ENCODE peak calls at places on chromosomes 5 and 9, in four cellular contexts. W is K562, Q is SK-N-SH, V is HepG2. R is an unnamed sample. For H3K4me1, the result is how much of the 10 kb centered on the place peaks cover.

GRCh38 chr5:142020122-142020659 is 7.4 kb upstream of the GNPDA1 start:
- DNase-seq in Q (no peak), V (no peak), W (no peak), R (no peak)

GRCh38 chr5:9498541-9499497 is 47.1 kb downstream of the SEMA5A start:
- DNase-seq in Q (no peak), V (peak), W (peak), R (no peak)

GRCh38 chr9:78437721-78438610 is 141.0 kb downstream of the PSAT1 start:
- DNase-seq in W (no peak), V (no peak), Q (no peak), R (no peak)

GRCh38 chr5:133234273-133234672 is 182.5 kb downstream of the HSPA4 start:
- DNase-seq in Q (no peak), W (no peak), V (no peak), R (no peak)

GRCh38 chr9:30673132-30673531 is 1711.3 kb upstream of the ACO1 start:
- DNase-seq in V (no peak), W (no peak), Q (no peak), R (no peak)

GRCh38 chr5:168366124-168366523 is 74.7 kb downstream of the WWC1 start:
- DNase-seq in W (no peak), Q (no peak), V (no peak), R (no peak)

GRCh38 chr9:114953016-114953415 is 22.6 kb upstream of the TNFSF8 start:
- DNase-seq in W (no peak), V (no peak), Q (no peak), R (no peak)

GRCh38 chr5:138722518-138722917 is 30.7 kb upstream of the CTNNA1 start:
- DNase-seq in Q (no peak), W (no peak), V (no peak), R (no peak)

GRCh38 chr5:141521244-141521781 is 32.4 kb downstream of the PCDHGC5 start:
- DNase-seq in Q (no peak), V (peak), W (no peak), R (peak)

GRCh38 chr9:7946458-7946857 is 146.9 kb upstream of the DMAC1 start:
- DNase-seq in V (no peak), Q (no peak), W (no peak), R (no peak)

GRCh38 chr9:136645903-136646754 is 16.6 kb upstream of the EGFL7 start:
- DNase-seq in V (peak), Q (peak), W (peak), R (no peak)

GRCh38 chr5:133285583-133286021 is 233.8 kb downstream of the HSPA4 start:
- DNase-seq in W (no peak), V (no peak), Q (no peak), R (no peak)

GRCh38 chr9:86944974-86945867 is 2.1 kb downstream of the GAS1 start:
- DNase-seq in V (no peak), W (no peak), Q (peak), R (no peak)

GRCh38 chr9:113219186-113219936 is 1.7 kb downstream of the FKBP15 start:
- DNase-seq in V (no peak), W (no peak), Q (no peak), R (no peak)

GRCh38 chr5:43602818-43603534 is at the start of gene NNT:
- DNase-seq in W (peak), Q (peak), V (peak), R (no peak)

GRCh38 chr5:16427572-16427971 is 38.0 kb downstream of the ZNF622 start:
- DNase-seq in Q (no peak), V (no peak), W (no peak), R (no peak)

GRCh38 chr9:97802276-97802675 is 50.8 kb upstream of the FOXE1 start:
- DNase-seq in W (no peak), Q (no peak), V (peak), R (peak)

GRCh38 chr9:130982636-130983282 is 26.2 kb upstream of the LAMC3 start:
- DNase-seq in W (no peak), V (no peak), Q (no peak), R (no peak)

GRCh38 chr9:72203205-72203803 is 54.1 kb downstream of the GDA start:
- DNase-seq in Q (peak), W (peak), V (peak), R (peak)

GRCh38 chr5:14574891-14575496 is 6.6 kb upstream of the OTULINL start:
- DNase-seq in Q (no peak), W (no peak), V (no peak), R (no peak)

GRCh38 chr9:134995792-134996120 is 78.0 kb upstream of the FCN1 start:
- DNase-seq in V (no peak), Q (no peak), W (no peak), R (no peak)

GRCh38 chr5:39427225-39427624 is 2.4 kb upstream of the DAB2 start:
- DNase-seq in Q (no peak), W (no peak), V (no peak), R (no peak)

GRCh38 chr9:33082538-33083326 is 6.3 kb upstream of the SMU1 start:
- DNase-seq in Q (no peak), W (no peak), V (no peak), R (no peak)

GRCh38 chr9:613771-614347 is 227.6 kb upstream of the DMRT1 start:
- DNase-seq in Q (peak), V (peak), W (peak), R (peak)

GRCh38 chr5:142097681-142098080 is 10.9 kb upstream of the NDFIP1 start:
- DNase-seq in W (no peak), V (no peak), Q (no peak), R (no peak)

GRCh38 chr5:122153774-122154173 is 24.4 kb downstream of the ZNF474 start:
- DNase-seq in V (no peak), W (no peak), Q (no peak), R (no peak)

GRCh38 chr9:98285446-98285845 is 30.0 kb upstream of the TBC1D2 start:
- DNase-seq in V (no peak), Q (no peak), W (no peak), R (no peak)

GRCh38 chr9:133606722-133607053 is 2.5 kb downstream of the FAM163B start:
- DNase-seq in Q (no peak), V (no peak), W (no peak), R (no peak)

GRCh38 chr5:108562205-108562454 is 180.2 kb upstream of the FBXL17 start:
- DNase-seq in V (no peak), W (no peak), Q (no peak), R (no peak)

GRCh38 chr5:78746990-78747389 is 98.4 kb upstream of the LHFPL2 start:
- DNase-seq in Q (no peak), W (no peak), V (no peak), R (no peak)

GRCh38 chr5:72383280-72384205 is 63.4 kb downstream of the PTCD2 start:
- DNase-seq in V (no peak), W (no peak), Q (no peak), R (no peak)

GRCh38 chr5:150624334-150625163 is 15.9 kb upstream of the SYNPO start:
- DNase-seq in W (peak), V (no peak), Q (peak), R (no peak)

GRCh38 chr9:95381243-95381642 is 63.7 kb upstream of the FANCC start:
- DNase-seq in Q (no peak), W (no peak), V (no peak), R (no peak)

GRCh38 chr5:178209334-178210072 is 5.2 kb downstream of the HNRNPAB start:
- DNase-seq in V (no peak), Q (no peak), W (no peak), R (no peak)

GRCh38 chr5:16467363-16468219 is 2.0 kb upstream of the ZNF622 start:
- DNase-seq in V (no peak), Q (no peak), W (no peak), R (no peak)

GRCh38 chr9:94014066-94014654 is 59.0 kb upstream of the BARX1 start:
- DNase-seq in Q (peak), W (peak), V (peak), R (no peak)

GRCh38 chr9:96523429-96523828 is 73.5 kb downstream of the HABP4 start:
- DNase-seq in W (no peak), Q (no peak), V (no peak), R (no peak)

GRCh38 chr9:6566409-6567139 is 79.0 kb downstream of the GLDC start:
- DNase-seq in Q (no peak), W (no peak), V (no peak), R (peak)
- H3K4me1 ChIP-seq in Q (under half), W (under half), V (under half), R (under half)

DNA sequence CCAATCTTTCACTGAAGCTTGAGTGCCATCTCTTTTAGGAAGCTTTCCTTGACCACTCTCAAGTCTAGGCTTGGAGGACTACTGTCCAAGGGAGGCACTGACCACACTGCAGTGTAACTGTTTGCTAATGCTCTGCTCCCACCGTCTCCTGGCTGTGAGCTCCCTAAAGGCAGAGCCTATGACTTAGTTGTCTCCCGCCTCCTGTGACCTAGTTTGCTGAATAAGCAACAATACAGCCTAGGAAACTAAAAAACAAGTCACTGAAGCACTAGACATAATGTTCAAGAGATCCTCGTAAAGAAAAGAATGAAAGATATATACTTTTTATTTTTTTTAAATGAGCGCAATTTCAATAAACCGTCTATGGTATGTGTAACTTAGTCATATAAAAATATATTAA is 31.4 kb downstream of the LIX1 start:
- DNase-seq in V (no peak), Q (no peak), W (no peak), R (no peak)
- TF ChIP-seq ZBTB33 in V (no peak), Q (no peak), W (no peak), R (no peak)

DNA sequence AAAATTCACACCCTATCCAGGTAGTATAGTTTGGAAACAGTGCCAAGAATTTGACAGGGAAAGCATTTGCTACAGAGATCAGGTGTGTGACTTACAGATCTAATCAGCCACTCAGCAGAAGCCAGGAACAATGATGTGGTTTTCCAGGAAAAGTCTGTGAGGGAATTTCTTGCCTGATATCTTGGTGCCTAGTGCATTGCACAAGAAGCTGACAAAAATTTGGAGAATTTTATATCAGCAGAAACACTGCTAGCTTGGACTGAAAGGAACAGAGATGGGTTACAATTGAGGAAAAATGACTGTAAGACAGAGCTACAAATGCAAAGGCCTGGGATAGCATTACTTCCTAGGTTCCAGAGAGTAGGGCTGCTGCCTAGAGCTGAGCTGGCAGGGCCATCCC is 658.1 kb upstream of the CHD1 start:
- DNase-seq in W (no peak), V (no peak), Q (no peak), R (no peak)
- TF ChIP-seq MAX in W (no peak), V (no peak), Q (no peak), R (no peak)

GRCh38 chr5:111745075-111745474 is 11.9 kb downstream of the NREP start:
- DNase-seq in V (no peak), W (no peak), Q (no peak), R (no peak)

GRCh38 chr5:111744455-111744854 is 12.5 kb downstream of the NREP start:
- DNase-seq in W (no peak), V (no peak), Q (no peak), R (no peak)

GRCh38 chr5:111743521-111743920 is 13.5 kb downstream of the NREP start:
- DNase-seq in W (no peak), V (no peak), Q (no peak), R (no peak)

GRCh38 chr5:111742595-111742994 is 14.4 kb downstream of the NREP start:
- DNase-seq in Q (no peak), V (peak), W (no peak), R (no peak)

DNA sequence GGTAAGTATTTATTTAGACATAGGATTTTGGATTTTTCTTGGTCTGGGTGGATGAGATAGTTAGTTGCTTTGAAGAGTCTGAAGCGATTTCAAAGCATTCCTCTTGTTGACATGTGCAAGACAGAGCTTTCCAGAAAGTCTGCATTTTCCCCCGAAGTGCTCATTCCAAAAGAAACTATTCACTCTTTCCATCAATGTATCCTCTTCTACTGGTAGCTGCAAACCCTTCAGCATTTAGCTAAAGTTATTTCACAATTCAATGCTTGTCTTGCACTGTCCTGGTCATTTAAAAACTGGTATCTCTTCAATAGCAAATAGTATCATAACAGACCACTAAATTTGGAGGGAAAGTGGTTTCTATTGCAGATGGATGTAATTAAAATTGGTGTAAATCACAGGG is 13.0 kb downstream of the NREP start:
- DNase-seq in W (no peak), V (no peak), Q (no peak), R (no peak)
- H3K4me1 ChIP-seq in W (under half), V (half or more), Q (under half), R (under half)

GRCh38 chr5:20556364-20556763 is 568.4 kb upstream of the CDH18 start:
- DNase-seq in W (no peak), Q (no peak), V (no peak), R (no peak)

GRCh38 chr5:20559845-20560244 is 571.8 kb upstream of the CDH18 start:
- DNase-seq in Q (no peak), V (no peak), W (no peak), R (no peak)

GRCh38 chr5:20554001-20554400 is 566.0 kb upstream of the CDH18 start:
- DNase-seq in V (no peak), W (no peak), Q (no peak), R (no peak)

GRCh38 chr5:20555034-20555433 is 567.0 kb upstream of the CDH18 start:
- DNase-seq in Q (no peak), W (no peak), V (peak), R (no peak)
- TF ChIP-seq ZBTB33 in Q (no peak), W (no peak), V (no peak), R (no peak)

GRCh38 chr9:84953797-84954695 is 284.5 kb downstream of the NTRK2 start:
- DNase-seq in V (peak), Q (peak), W (peak), R (peak)
- TF ChIP-seq MAX in V (no peak), Q (no peak), W (no peak), R (no peak)

GRCh38 chr9:128138001-128138400 is 10.5 kb upstream of the PTGES2 start:
- DNase-seq in W (no peak), V (no peak), Q (no peak), R (no peak)
- H3K4me1 ChIP-seq in W (under half), V (under half), Q (under half), R (under half)

DNA sequence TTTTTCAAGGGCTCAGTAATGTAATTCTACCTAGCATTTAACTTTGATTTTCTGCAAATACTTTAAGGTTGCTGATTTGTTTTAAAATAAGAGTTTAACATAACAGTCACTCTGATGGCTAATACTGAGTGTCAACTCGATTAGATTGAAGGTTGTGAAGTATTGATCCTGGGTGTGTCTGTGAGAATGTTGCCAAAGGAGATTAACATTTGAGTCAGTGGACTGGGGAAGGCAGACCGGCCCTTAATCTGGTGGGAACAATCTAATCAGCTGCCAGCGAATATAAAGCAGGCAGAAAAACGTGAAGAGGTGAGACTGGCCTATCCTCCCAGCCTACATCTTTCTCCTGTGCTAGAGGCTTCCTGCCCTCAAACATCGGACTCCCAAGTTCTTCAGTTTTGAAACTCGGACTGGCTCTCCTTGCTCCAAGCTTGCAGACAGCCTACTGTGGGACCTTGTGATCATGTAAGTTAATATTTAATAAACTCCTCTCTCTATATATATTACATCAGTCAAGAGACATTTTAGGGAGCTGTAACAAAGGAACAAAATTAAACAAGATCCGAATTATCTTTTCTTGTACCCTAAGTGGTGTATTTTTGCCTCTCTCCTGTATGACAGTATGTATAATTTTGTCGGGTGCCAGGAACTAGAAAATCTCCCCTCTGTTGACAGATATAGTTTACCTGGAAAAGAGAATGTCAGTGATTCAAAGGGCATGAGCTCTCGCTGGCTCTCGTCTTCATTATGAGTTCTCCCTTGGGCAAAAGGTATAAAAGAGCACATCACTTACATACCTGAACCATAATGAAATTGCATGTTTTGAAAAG is 576.1 kb downstream of the LRRC70 start:
- DNase-seq in V (no peak), Q (no peak), W (no peak), R (no peak)
- TF ChIP-seq ZBTB33 in V (no peak), Q (no peak), W (no peak), R (no peak)

GRCh38 chr5:2332521-2332920 is 419.0 kb downstream of the IRX2 start:
- DNase-seq in Q (no peak), W (no peak), V (no peak), R (no peak)

GRCh38 chr5:2335156-2335555 is 416.3 kb downstream of the IRX2 start:
- DNase-seq in V (no peak), W (no peak), Q (no peak), R (no peak)

GRCh38 chr5:2330731-2331130 is 420.7 kb downstream of the IRX2 start:
- DNase-seq in V (no peak), W (no peak), Q (no peak), R (no peak)

GRCh38 chr5:2335727-2336515 is 415.6 kb downstream of the IRX2 start:
- DNase-seq in W (no peak), Q (no peak), V (no peak), R (no peak)

DNA sequence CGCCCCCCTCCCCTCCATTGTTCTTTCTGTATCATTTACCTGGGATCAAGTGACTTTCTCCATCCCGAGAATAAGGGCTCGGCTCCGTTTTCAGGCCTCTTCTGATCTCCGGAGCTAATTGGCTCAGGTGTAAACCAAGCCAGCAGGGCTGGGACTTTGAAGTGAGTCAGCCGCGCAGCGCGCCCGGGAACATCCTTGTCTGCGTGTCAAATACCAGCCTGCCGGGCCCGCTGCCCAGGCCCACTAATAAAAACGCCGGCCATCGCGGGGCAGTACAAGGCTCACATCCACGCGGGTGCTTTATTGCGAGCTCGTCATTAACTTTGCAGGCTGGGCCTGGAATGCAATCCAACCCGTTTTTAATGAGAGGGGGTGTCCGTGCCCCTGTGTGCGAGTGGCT is 416.8 kb downstream of the IRX2 start:
- DNase-seq in V (no peak), W (no peak), Q (no peak), R (no peak)
- TF ChIP-seq MAX in V (no peak), W (no peak), Q (no peak), R (no peak)

R was measured in HCT116.